ENCODE peak calls at places on chromosome 3, in seven cellular contexts. I, A, V, H, J, Z and W are unnamed samples.

GRCh38 chr3:185711255-185711870 is 113.5 kb downstream of the IGF2BP2 start:
- DNase-seq in I (no peak), A (no peak), V (no peak), H (no peak), J (no peak), Z (no peak), W (no peak)

GRCh38 chr3:88963003-88963402 is 144.4 kb upstream of the EPHA3 start:
- DNase-seq in I (no peak), A (no peak), V (no peak), H (no peak), J (no peak), Z (no peak), W (no peak)

GRCh38 chr3:135944831-135945230 is 20.7 kb upstream of the PPP2R3A start:
- DNase-seq in I (no peak), A (no peak), V (no peak), H (no peak), J (no peak), Z (no peak), W (no peak)

GRCh38 chr3:65146149-65146548 is 458.3 kb upstream of the ADAMTS9 start:
- DNase-seq in I (no peak), A (no peak), V (no peak), H (no peak), J (peak), Z (no peak), W (peak)

GRCh38 chr3:195123196-195123805 is 147.7 kb downstream of the XXYLT1 start:
- DNase-seq in I (no peak), A (no peak), V (no peak), H (peak), J (no peak), Z (peak), W (no peak)

GRCh38 chr3:15795563-15796308 is 2.0 kb downstream of the ANKRD28 start:
- DNase-seq in I (no peak), A (no peak), V (no peak), H (no peak), J (no peak), Z (no peak), W (no peak)

GRCh38 chr3:192888121-192888520 is 29.5 kb downstream of the MB21D2 start:
- DNase-seq in I (no peak), A (no peak), V (no peak), H (no peak), J (no peak), Z (no peak), W (no peak)

GRCh38 chr3:194089357-194090177 is 46.4 kb upstream of the HES1 start:
- DNase-seq in I (peak), A (no peak), V (peak), H (peak), J (peak), Z (no peak), W (peak)

GRCh38 chr3:189355481-189356201 is 183.9 kb downstream of the TPRG1 start:
- DNase-seq in I (peak), A (no peak), V (peak), H (no peak), J (no peak), Z (no peak), W (peak)

GRCh38 chr3:70053293-70053692 is 53.8 kb downstream of the SAMMSON start:
- DNase-seq in I (no peak), A (no peak), V (no peak), H (no peak), J (no peak), Z (no peak), W (no peak)

GRCh38 chr3:29486087-29486486 is 205.2 kb downstream of the RBMS3 start:
- DNase-seq in I (no peak), A (peak), V (no peak), H (no peak), J (no peak), Z (no peak), W (no peak)

GRCh38 chr3:184008161-184008560 is 9.5 kb downstream of the ABCC5 start:
- DNase-seq in I (no peak), A (no peak), V (no peak), H (no peak), J (no peak), Z (no peak), W (no peak)

GRCh38 chr3:178895178-178895789 is 176.3 kb downstream of the ZMAT3 start:
- DNase-seq in I (no peak), A (no peak), V (no peak), H (no peak), J (no peak), Z (no peak), W (no peak)

DNA sequence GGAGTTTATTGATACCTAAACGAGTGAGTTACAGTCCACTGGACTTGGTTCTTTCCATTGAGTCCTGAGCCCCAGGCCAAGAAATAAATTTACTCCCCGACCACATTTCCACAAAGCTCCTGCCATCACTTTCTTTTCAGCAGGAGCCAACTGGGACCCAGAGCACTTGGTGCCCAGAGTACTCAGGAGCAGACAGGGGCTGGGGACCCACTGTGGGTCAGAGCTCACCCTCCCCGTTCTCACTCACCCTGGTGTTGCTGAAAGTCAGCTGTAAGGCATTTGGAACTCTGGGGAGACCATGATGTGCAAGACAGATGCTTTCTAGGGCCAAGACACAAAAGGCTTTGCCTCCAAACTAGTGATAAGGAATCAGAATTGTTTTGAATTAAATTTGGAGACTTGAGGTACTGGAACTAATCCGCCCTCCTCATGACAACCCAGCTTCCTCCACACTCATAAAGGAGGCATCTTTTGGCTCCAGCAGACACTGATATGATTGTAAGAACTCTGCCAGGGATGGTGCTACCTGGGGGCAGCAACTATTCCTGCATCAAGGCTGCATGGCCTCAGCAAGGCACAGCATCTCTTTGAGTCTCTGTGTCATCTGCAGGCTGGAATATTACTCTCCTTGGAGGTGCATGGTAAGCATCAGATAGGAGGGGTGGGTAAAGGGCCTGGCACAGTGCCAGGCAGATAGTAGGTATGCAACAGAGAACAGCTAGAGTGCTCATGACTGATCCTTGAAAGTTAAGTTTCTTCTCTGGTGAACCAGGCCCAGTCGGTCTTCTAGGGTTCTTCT is 7.3 kb upstream of the CAMK1 start:
- DNase-seq in I (no peak), A (no peak), V (no peak), H (no peak), J (no peak), Z (no peak), W (no peak)
- H3K9ac ChIP-seq in I (no peak), A (no peak), V (no peak), H (no peak), J (no peak), Z (no peak), W (no peak)

GRCh38 chr3:12998648-12999047 is 74.6 kb downstream of the IQSEC1 start:
- DNase-seq in I (no peak), A (no peak), V (no peak), H (no peak), J (no peak), Z (no peak), W (no peak)

GRCh38 chr3:13002398-13003124 is 70.7 kb downstream of the IQSEC1 start:
- DNase-seq in I (no peak), A (peak), V (no peak), H (no peak), J (no peak), Z (no peak), W (no peak)

GRCh38 chr3:12996181-12996506 is 77.1 kb downstream of the IQSEC1 start:
- DNase-seq in I (no peak), A (no peak), V (no peak), H (no peak), J (no peak), Z (no peak), W (no peak)

GRCh38 chr3:12997387-12997786 is 75.8 kb downstream of the IQSEC1 start:
- DNase-seq in I (no peak), A (no peak), V (no peak), H (no peak), J (no peak), Z (no peak), W (no peak)

GRCh38 chr3:12999147-13000140 is 73.8 kb downstream of the IQSEC1 start:
- DNase-seq in I (peak), A (no peak), V (peak), H (peak), J (no peak), Z (no peak), W (no peak)
- TF ChIP-seq YY1 in I (no peak), A (no peak), V (no peak), H (peak), J (no peak), Z (no peak), W (no peak)

GRCh38 chr3:39096775-39097174 is 10.7 kb downstream of the GORASP1 start:
- DNase-seq in I (peak), A (no peak), V (no peak), H (no peak), J (no peak), Z (no peak), W (peak)

GRCh38 chr3:39097716-39098472 is 9.5 kb downstream of the GORASP1 start:
- DNase-seq in I (no peak), A (no peak), V (no peak), H (no peak), J (no peak), Z (no peak), W (no peak)

GRCh38 chr3:39098473-39099000 is 8.9 kb downstream of the GORASP1 start:
- DNase-seq in I (no peak), A (no peak), V (no peak), H (no peak), J (no peak), Z (no peak), W (no peak)

GRCh38 chr3:39095146-39095677 is 12.2 kb downstream of the GORASP1 start:
- DNase-seq in I (no peak), A (no peak), V (no peak), H (no peak), J (no peak), Z (no peak), W (no peak)

GRCh38 chr3:39095778-39096177 is 11.6 kb downstream of the GORASP1 start:
- DNase-seq in I (no peak), A (no peak), V (no peak), H (no peak), J (no peak), Z (no peak), W (no peak)
- H3K9ac ChIP-seq in I (no peak), A (no peak), V (no peak), H (no peak), J (no peak), Z (no peak), W (no peak)

GRCh38 chr3:110254591-110254990 is 817.0 kb upstream of the NECTIN3 start:
- DNase-seq in I (no peak), A (no peak), V (no peak), H (no peak), J (no peak), Z (no peak), W (no peak)
- TF ChIP-seq YY1 in I (no peak), A (no peak), V (no peak), H (no peak), J (no peak), Z (no peak), W (no peak)

GRCh38 chr3:47791193-47791855 is 9.6 kb upstream of the SMARCC1 start:
- DNase-seq in I (no peak), A (no peak), V (no peak), H (no peak), J (no peak), Z (no peak), W (no peak)
- H3K9ac ChIP-seq in I (no peak), A (no peak), V (no peak), H (no peak), J (no peak), Z (no peak), W (no peak)

GRCh38 chr3:155013427-155013826 is 66.7 kb upstream of the MME start:
- DNase-seq in I (no peak), A (no peak), V (no peak), H (no peak), J (no peak), Z (no peak), W (no peak)

GRCh38 chr3:155014953-155015352 is 65.2 kb upstream of the MME start:
- DNase-seq in I (no peak), A (no peak), V (no peak), H (no peak), J (no peak), Z (no peak), W (no peak)

GRCh38 chr3:155012584-155012983 is 67.5 kb upstream of the MME start:
- DNase-seq in I (no peak), A (no peak), V (no peak), H (no peak), J (no peak), Z (no peak), W (no peak)

GRCh38 chr3:155018621-155019330 is 61.3 kb upstream of the MME start:
- DNase-seq in I (no peak), A (no peak), V (no peak), H (peak), J (no peak), Z (no peak), W (no peak)

DNA sequence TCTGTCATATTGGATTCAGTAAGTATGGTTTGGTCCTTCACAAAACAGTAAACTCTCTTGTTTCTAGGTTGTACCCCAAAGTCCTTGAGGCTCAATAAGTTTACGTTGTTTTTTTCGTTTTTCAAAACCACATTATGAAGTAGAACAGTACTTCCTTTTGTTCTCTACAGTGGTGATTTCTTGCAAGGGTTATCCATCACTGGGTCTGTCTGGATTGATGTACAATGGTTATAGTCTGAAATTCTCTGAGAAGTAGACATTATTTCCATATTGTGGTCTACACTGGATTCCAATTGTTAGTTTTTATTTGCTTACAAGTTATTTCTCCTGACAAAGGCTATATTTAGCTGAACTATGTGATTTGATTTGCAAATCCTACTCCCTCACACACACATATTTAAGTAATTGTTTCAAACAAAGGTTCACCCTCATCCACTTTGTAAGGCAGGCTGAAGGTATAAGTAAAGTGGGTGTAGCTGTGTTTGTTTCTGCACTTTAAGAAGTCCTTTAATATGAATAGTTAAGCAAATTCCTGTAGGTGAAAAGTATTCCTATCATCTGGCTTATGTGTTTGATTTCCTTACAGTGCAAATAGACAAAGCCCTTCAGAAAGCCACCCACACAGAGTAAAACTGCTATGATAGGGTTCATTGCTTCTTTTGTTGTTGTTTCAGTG is 64.2 kb upstream of the MME start:
- DNase-seq in I (no peak), A (no peak), V (no peak), H (no peak), J (no peak), Z (no peak), W (no peak)
- TF ChIP-seq YY1 in I (no peak), A (no peak), V (no peak), H (no peak), J (no peak), Z (no peak), W (no peak)

DNA sequence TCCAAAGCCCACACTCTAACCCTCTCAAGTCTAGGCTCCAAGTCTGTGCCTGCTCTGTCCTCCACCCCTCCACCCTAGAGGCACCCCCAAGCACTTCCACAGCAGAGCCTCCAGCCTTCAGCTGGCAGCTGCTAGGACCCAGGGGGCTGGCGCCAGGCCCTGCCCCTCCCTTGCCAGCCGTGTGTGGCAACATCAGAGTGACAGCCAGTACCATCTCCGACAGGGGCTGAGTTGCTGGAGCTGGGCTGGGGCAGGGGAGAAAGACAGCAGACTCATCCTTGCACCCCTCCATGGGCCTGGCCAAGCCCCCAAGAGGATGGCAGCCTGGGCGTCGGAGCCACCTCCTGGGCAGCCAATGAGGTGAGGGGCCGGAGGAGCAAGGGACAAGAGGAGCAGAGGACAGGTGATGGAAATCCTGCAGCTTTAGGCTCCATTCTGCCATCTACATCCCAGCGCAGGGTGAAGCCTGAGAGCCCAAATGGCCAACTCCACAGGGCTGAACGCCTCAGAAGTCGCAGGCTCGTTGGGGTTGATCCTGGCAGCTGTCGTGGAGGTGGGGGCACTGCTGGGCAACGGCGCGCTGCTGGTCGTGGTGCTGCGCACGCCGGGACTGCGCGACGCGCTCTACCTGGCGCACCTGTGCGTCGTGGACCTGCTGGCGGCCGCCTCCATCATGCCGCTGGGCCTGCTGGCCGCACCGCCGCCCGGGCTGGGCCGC is at the start of gene GPR62:
- DNase-seq in I (no peak), A (no peak), V (no peak), H (no peak), J (no peak), Z (no peak), W (no peak)
- H3K9ac ChIP-seq in I (no peak), A (no peak), V (no peak), H (no peak), J (no peak), Z (no peak), W (peak)